ENCODE peak calls at places on chromosome 4, in ten cellular contexts. A, E, P, Z, W, Q, L, K, N and J are unnamed samples. For H3K4me1, the result is how much of the 10 kb centered on the place peaks cover.

GRCh38 chr4:144582975-144583374 is 63.0 kb upstream of the HHIP start:
- DNase-seq in Z (no peak), A (no peak), E (no peak), N (no peak), W (no peak), L (no peak), K (no peak), Q (peak), P (no peak), J (no peak)

GRCh38 chr4:149158852-149159251 is 656.8 kb downstream of the IQCM start:
- DNase-seq in P (no peak), K (no peak), Q (no peak), Z (no peak), A (no peak), N (no peak), W (no peak), E (no peak), L (no peak), J (no peak)

GRCh38 chr4:54067163-54067562 is 2.8 kb upstream of the CHIC2 start:
- DNase-seq in P (no peak), A (peak), E (peak), W (peak), Z (no peak), N (no peak), Q (no peak), L (peak), K (no peak), J (no peak)

GRCh38 chr4:1198070-1198844 is 25.9 kb upstream of the SPON2 start:
- DNase-seq in P (peak), Q (no peak), L (peak), A (peak), W (peak), N (no peak), Z (no peak), K (no peak), E (no peak), J (no peak)

GRCh38 chr4:87078987-87079469 is 141.4 kb downstream of the KLHL8 start:
- DNase-seq in E (peak), K (no peak), Z (no peak), Q (no peak), A (no peak), P (no peak), L (no peak), N (no peak), W (peak), J (no peak)

GRCh38 chr4:38367642-38368189 is 296.3 kb upstream of the KLF3 start:
- DNase-seq in A (no peak), E (no peak), N (no peak), Z (no peak), K (no peak), Q (peak), L (no peak), P (no peak), W (no peak), J (no peak)

GRCh38 chr4:122912810-122913575 is 9.4 kb downstream of the NUDT6 start:
- DNase-seq in E (no peak), W (no peak), Z (no peak), Q (peak), L (no peak), A (no peak), K (no peak), N (no peak), P (no peak), J (no peak)

GRCh38 chr4:1582227-1582626 is 101.9 kb downstream of the FAM53A start:
- DNase-seq in L (peak), Z (no peak), E (peak), K (no peak), P (no peak), W (peak), N (no peak), A (no peak), Q (no peak), J (no peak)

GRCh38 chr4:141246683-141247429 is 26.2 kb downstream of the ZNF330 start:
- DNase-seq in E (no peak), K (no peak), W (no peak), P (no peak), Z (peak), A (no peak), Q (no peak), N (no peak), L (no peak), J (no peak)

GRCh38 chr4:2742823-2743517 is 13.2 kb downstream of the TNIP2 start:
- DNase-seq in N (no peak), W (no peak), K (no peak), A (no peak), Z (no peak), L (no peak), P (no peak), E (peak), Q (no peak), J (no peak)

GRCh38 chr4:83894831-83895230 is 358.9 kb downstream of the GPAT3 start:
- DNase-seq in K (no peak), P (no peak), W (no peak), Z (no peak), E (no peak), A (no peak), Q (no peak), L (no peak), N (no peak), J (no peak)

GRCh38 chr4:126223784-126224407 is 909.1 kb downstream of the FAT4 start:
- DNase-seq in A (no peak), Z (no peak), N (no peak), L (no peak), E (no peak), P (no peak), Q (peak), K (no peak), W (no peak), J (no peak)

GRCh38 chr4:156294577-156294976 is 340.9 kb upstream of the CTSO start:
- DNase-seq in W (no peak), N (peak), Z (no peak), P (peak), E (no peak), L (no peak), A (no peak), Q (peak), K (peak), J (no peak)

GRCh38 chr4:98539741-98540140 is 118.7 kb downstream of the TSPAN5 start:
- DNase-seq in L (no peak), W (no peak), P (no peak), K (no peak), Q (no peak), E (no peak), A (no peak), Z (no peak), N (no peak), J (peak)

GRCh38 chr4:153792007-153792892 is 3.4 kb upstream of the SFRP2 start:
- DNase-seq in E (peak), Z (peak), N (peak), K (peak), Q (no peak), A (peak), W (peak), L (no peak), P (peak), J (no peak)

GRCh38 chr4:173403051-173403450 is 4.1 kb upstream of the SCRG1 start:
- DNase-seq in A (no peak), W (no peak), Z (no peak), K (no peak), P (no peak), Q (no peak), E (no peak), N (no peak), L (no peak), J (no peak)

GRCh38 chr4:10746371-10747143 is 62.0 kb upstream of the CLNK start:
- DNase-seq in E (no peak), Z (no peak), N (no peak), A (no peak), P (no peak), L (no peak), K (no peak), W (no peak), Q (no peak), J (no peak)

DNA sequence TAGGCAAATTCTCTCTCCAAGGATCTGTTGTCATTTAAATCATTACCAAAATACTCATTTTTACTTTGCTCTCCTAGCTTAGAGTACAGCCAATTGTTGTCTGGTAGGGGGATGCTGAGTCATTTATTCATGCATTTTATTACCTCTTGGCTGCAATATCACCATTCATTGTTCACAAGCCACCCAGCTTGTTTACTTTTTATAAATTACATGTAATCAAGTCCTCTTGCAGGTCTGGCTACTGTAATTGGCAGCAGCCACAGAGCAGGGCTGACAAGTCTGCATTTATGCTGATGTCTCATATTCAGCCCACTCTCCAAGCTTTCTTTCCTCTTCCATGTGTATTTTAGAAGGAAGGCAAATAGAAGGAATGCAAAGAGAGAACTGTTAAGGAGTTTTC is 15.4 kb downstream of the GAB1 start:
- DNase-seq in A (peak), Z (no peak), L (no peak), P (peak), E (no peak), K (no peak), W (no peak), N (no peak), Q (no peak), J (no peak)
- H3K4me1 ChIP-seq in A (under half), Z (under half), L (half or more), P (under half), E (half or more), K (under half), W (half or more), N (under half), Q (under half), J (under half)

GRCh38 chr4:136078971-136079370 is 1453.3 kb downstream of the PCDH18 start:
- DNase-seq in W (no peak), E (no peak), A (no peak), L (no peak), Z (no peak), K (no peak), P (no peak), Q (no peak), N (no peak), J (no peak)
- TF ChIP-seq EP300 in W (no peak), E (no peak), A (no peak), L (no peak), Z (no peak), K (no peak), P (no peak), Q (no peak), N (no peak), J (no peak)

GRCh38 chr4:139177049-139177887 is at the start of gene ELF2:
- DNase-seq in E (peak), W (peak), P (peak), L (peak), A (peak), N (no peak), K (peak), Z (peak), Q (peak), J (peak)
- TF ChIP-seq POLR2AphosphoS5 in E (no peak), W (peak), P (no peak), L (no peak), A (no peak), N (no peak), K (peak), Z (no peak), Q (no peak), J (peak)

DNA sequence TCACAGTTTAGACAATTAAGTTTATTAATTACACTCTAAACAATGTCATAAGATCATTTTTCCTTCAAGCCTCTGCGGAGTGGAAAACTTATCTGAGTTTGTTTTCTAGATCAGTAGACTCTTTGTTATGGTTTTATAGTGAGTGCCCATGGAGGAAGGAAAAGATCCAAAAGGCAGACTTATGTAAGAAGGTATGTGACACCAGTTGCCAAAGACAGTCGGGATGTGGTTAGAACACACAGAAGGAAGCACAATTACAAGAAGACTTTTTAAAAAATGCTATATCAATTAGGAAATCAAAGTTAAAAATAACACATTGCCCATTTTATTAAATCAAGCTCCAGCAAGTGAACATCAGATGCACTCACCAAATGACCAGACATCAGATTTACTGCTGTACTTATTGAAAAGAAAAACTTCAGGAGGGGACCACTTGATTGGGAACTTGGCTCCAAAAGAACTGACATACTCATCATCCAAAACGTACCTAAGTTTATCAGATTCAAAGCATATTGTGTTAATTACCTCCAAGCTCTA is 57.1 kb downstream of the NIPAL1 start:
- DNase-seq in Q (no peak), P (no peak), A (no peak), W (no peak), E (no peak), N (no peak), K (no peak), Z (no peak), L (no peak), J (no peak)
- H3K4me1 ChIP-seq in Q (under half), P (under half), A (under half), W (under half), E (under half), N (under half), K (under half), Z (under half), L (under half), J (under half)

DNA sequence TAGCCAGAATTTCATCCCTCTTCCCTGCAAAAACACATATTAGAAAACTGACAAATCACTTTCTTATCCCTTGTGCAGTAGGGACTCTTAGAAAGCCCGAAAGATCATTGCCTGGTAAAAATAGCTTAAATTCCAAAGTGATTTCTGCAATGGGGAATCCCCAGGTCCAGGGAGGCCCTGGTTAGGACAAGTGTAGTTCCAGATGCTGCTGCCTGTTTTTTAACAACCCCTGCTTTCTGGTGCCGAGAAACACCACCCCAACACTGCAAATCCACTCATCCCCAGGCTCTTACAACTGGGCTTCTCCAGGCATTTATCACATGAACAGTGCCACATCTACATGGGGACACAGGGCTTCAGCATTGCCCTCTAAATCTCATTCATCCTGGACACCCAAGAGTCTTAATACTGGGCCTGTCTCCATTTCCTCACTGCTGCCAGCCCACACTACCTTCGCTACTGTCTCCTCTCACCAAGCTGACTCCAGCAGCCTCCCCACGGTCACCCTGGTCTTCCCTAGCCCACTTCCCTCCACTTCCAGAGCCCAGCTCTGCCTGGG is 112.2 kb upstream of the PSAPL1 start:
- DNase-seq in W (no peak), L (no peak), E (no peak), P (no peak), Z (no peak), N (no peak), Q (no peak), A (no peak), K (no peak), J (no peak)
- TF ChIP-seq EP300 in W (no peak), L (no peak), E (no peak), P (no peak), Z (no peak), N (no peak), Q (no peak), A (no peak), K (no peak), J (no peak)

GRCh38 chr4:113449407-113449974 is 312.0 kb downstream of the CAMK2D start:
- DNase-seq in A (no peak), Z (no peak), N (no peak), Q (no peak), W (no peak), L (no peak), E (no peak), K (no peak), P (no peak), J (no peak)

GRCh38 chr4:113452152-113452551 is 309.4 kb downstream of the CAMK2D start:
- DNase-seq in N (no peak), Q (no peak), A (no peak), W (no peak), K (no peak), E (no peak), P (no peak), L (no peak), Z (no peak), J (no peak)

GRCh38 chr4:113450681-113451080 is 310.9 kb downstream of the CAMK2D start:
- DNase-seq in N (no peak), A (no peak), K (no peak), W (no peak), P (no peak), E (no peak), Z (no peak), Q (no peak), L (no peak), J (no peak)

GRCh38 chr4:113455081-113455480 is 306.5 kb downstream of the CAMK2D start:
- DNase-seq in Q (no peak), Z (no peak), E (no peak), N (no peak), W (no peak), K (no peak), P (no peak), A (no peak), L (no peak), J (no peak)

DNA sequence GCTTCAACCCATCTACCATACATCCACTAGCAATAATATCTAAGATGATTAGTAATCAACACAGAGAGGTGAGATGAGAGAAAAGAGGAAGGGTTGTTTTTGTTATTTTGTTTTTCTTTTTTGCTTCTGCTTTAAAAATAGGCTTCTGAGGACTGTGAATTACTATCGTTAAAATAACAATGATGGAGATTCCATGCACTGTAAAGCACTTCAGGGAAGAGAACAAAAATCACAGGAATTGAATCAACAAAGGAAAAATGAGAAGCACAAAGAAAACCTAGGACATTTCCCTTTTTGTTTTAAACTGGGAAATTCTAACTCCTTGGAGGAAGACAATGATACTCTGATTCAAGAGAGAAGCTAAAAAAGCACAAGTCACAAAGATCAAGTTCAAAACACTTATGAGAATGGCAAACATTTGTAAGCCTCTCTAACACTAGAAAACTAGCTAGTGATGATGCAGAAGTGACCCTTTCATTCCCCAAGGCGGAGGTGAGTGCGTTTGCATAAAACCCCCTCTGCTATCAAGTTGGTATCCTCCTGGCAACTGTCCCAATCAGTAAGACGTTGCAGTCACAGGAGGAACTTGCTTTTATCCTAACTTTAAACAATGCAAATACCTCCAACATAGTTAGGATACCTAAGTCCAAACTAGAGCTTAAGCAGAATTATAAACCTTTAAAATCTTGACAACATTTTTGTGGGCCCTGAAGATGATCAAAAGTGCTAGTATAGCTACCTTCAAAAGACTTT is 308.5 kb downstream of the CAMK2D start:
- DNase-seq in W (no peak), E (no peak), P (no peak), N (peak), K (no peak), Q (no peak), A (no peak), L (no peak), Z (no peak), J (no peak)
- TF ChIP-seq POLR2AphosphoS5 in W (no peak), E (no peak), P (no peak), N (peak), K (no peak), Q (no peak), A (no peak), L (no peak), Z (no peak), J (peak)

GRCh38 chr4:102809190-102809589 is 18.2 kb downstream of the UBE2D3 start:
- DNase-seq in L (no peak), W (no peak), A (no peak), Q (no peak), E (no peak), K (no peak), Z (no peak), P (no peak), N (no peak), J (no peak)
- H3K4me1 ChIP-seq in L (half or more), W (under half), A (under half), Q (under half), E (half or more), K (under half), Z (under half), P (under half), N (under half), J (half or more)

GRCh38 chr4:15376594-15376993 is 51.2 kb upstream of the C1QTNF7 start:
- DNase-seq in Z (no peak), A (no peak), K (no peak), L (no peak), Q (peak), E (no peak), P (no peak), W (no peak), N (peak), J (no peak)
- TF ChIP-seq EP300 in Z (no peak), A (no peak), K (no peak), L (no peak), Q (no peak), E (no peak), P (no peak), W (no peak), N (no peak), J (no peak)

GRCh38 chr4:184537269-184538022 is 63.1 kb upstream of the IRF2 start:
- DNase-seq in P (peak), W (peak), Z (peak), Q (peak), K (peak), A (peak), E (peak), L (peak), N (peak), J (peak)
- TF ChIP-seq POLR2AphosphoS5 in P (peak), W (peak), Z (peak), Q (peak), K (peak), A (peak), E (peak), L (peak), N (peak), J (peak)